ENCODE peak calls at places on chromosomes 13 and 19, in four cellular contexts. J, Q, V and T are unnamed samples. For H3K4me1, the result is how much of the 10 kb centered on the place peaks cover.

GRCh38 chr19:46303702-46304397 is 7.0 kb downstream of the HIF3A start:
- DNase-seq in J (no peak), Q (peak), V (peak), T (no peak)

GRCh38 chr19:12400618-12401502 is at the start of gene ZNF799:
- DNase-seq in J (peak), Q (peak), V (peak), T (peak)

GRCh38 chr13:109198585-109198984 is 569.2 kb downstream of the MYO16 start:
- DNase-seq in J (no peak), Q (no peak), V (no peak), T (no peak)

GRCh38 chr13:46613409-46614049 is 60.6 kb downstream of the LRCH1 start:
- DNase-seq in J (no peak), Q (no peak), V (no peak), T (no peak)

GRCh38 chr13:111011899-111012298 is 97.0 kb upstream of the ANKRD10 start:
- DNase-seq in J (no peak), Q (no peak), V (no peak), T (no peak)

GRCh38 chr19:54190942-54191670 is at the start of gene TSEN34:
- DNase-seq in J (peak), Q (peak), V (peak), T (no peak)

GRCh38 chr19:12668937-12669271 is 2.3 kb downstream of the WDR83 start:
- DNase-seq in J (peak), Q (no peak), V (peak), T (no peak)

GRCh38 chr19:14337510-14337909 is 43.7 kb upstream of the ADGRE5 start:
- DNase-seq in J (no peak), Q (peak), V (peak), T (no peak)

GRCh38 chr13:101649490-101650126 is 197.1 kb downstream of the ITGBL1 start:
- DNase-seq in J (no peak), Q (no peak), V (no peak), T (no peak)

GRCh38 chr13:97459215-97459772 is 25.3 kb downstream of the RAP2A start:
- DNase-seq in J (no peak), Q (no peak), V (no peak), T (no peak)

GRCh38 chr13:28530729-28531194 is 35.8 kb upstream of the FLT1 start:
- DNase-seq in J (no peak), Q (no peak), V (no peak), T (no peak)

GRCh38 chr13:100633461-100633860 is 41.1 kb downstream of the TMTC4 start:
- DNase-seq in J (peak), Q (no peak), V (no peak), T (peak)

GRCh38 chr13:77860621-77861020 is 58.0 kb downstream of the EDNRB start:
- DNase-seq in J (no peak), Q (no peak), V (no peak), T (no peak)

GRCh38 chr13:24147570-24147963 is 13.0 kb upstream of the SPATA13 start:
- DNase-seq in J (peak), Q (no peak), V (no peak), T (no peak)

GRCh38 chr13:41622545-41623429 is 165.4 kb downstream of the RGCC start:
- DNase-seq in J (no peak), Q (no peak), V (no peak), T (no peak)

GRCh38 chr13:49791753-49792549 is 531 bp downstream of the KPNA3 start:
- DNase-seq in J (no peak), Q (no peak), V (peak), T (no peak)

GRCh38 chr19:50325310-50326100 is 3.7 kb downstream of the KCNC3 start:
- DNase-seq in J (peak), Q (peak), V (peak), T (no peak)

GRCh38 chr13:30791354-30791921 is 56.1 kb downstream of the ALOX5AP start:
- DNase-seq in J (no peak), Q (no peak), V (no peak), T (no peak)

GRCh38 chr19:11659612-11660011 is 62.3 kb downstream of the ZNF627 start:
- DNase-seq in J (peak), Q (no peak), V (peak), T (no peak)

GRCh38 chr13:49560270-49561063 is 24.9 kb downstream of the RCBTB1 start:
- DNase-seq in J (peak), Q (no peak), V (no peak), T (no peak)

GRCh38 chr13:65943024-65943423 is 1287.1 kb downstream of the PCDH9 start:
- DNase-seq in J (no peak), Q (no peak), V (no peak), T (no peak)

GRCh38 chr19:34880034-34880433 is 46.7 kb upstream of the ZNF30 start:
- DNase-seq in J (no peak), Q (no peak), V (no peak), T (no peak)

GRCh38 chr19:34879563-34879962 is 47.1 kb upstream of the ZNF30 start:
- DNase-seq in J (no peak), Q (no peak), V (no peak), T (no peak)

GRCh38 chr19:34881982-34882381 is 44.7 kb upstream of the ZNF30 start:
- DNase-seq in J (peak), Q (no peak), V (no peak), T (no peak)
- H3K4me1 ChIP-seq in J (under half), Q (under half), V (under half), T (under half)

GRCh38 chr19:4108767-4109625 is 14.9 kb downstream of the MAP2K2 start:
- DNase-seq in J (no peak), Q (no peak), V (no peak), T (no peak)
- TF ChIP-seq TCF7L2 in J (no peak), Q (no peak), V (no peak), T (no peak)

GRCh38 chr19:10339977-10340376 is 553 bp upstream of the ICAM3 start:
- DNase-seq in J (no peak), Q (no peak), V (no peak), T (no peak)
- H3K4me3 ChIP-seq in J (no peak), Q (no peak), V (no peak), T (no peak)

GRCh38 chr19:31504221-31504620 is 155.0 kb upstream of the TSHZ3 start:
- DNase-seq in J (no peak), Q (no peak), V (no peak), T (no peak)
- H3K4me1 ChIP-seq in J (under half), Q (under half), V (under half), T (under half)